ENCODE peak calls at places on chromosomes 7 and 10, in four cellular contexts. One of them, this sample, is unnamed. For H3K27me3, the result is how much of the 10 kb centered on the place peaks cover.

GRCh38 chr10:107059058-107059457 is 105.4 kb downstream of the SORCS1 start:
- DNase-seq in SJSA1: no peak
- DNase-seq in mesendoderm: no peak
- DNase-seq in Karpas-422: no peak
- DNase-seq in this sample: no peak

GRCh38 chr10:69461327-69462025 is 10.2 kb downstream of the TSPAN15 start:
- DNase-seq in mesendoderm: no peak
- DNase-seq in SJSA1: no peak
- DNase-seq in Karpas-422: no peak
- DNase-seq in this sample: no peak

GRCh38 chr7:149864751-149865150 is 9.0 kb upstream of the ATP6V0E2 start:
- DNase-seq in SJSA1: no peak
- DNase-seq in Karpas-422: no peak
- DNase-seq in mesendoderm: no peak
- DNase-seq in this sample: no peak

GRCh38 chr7:44100458-44101303 is 3.5 kb upstream of the AEBP1 start:
- DNase-seq in mesendoderm: no peak
- DNase-seq in SJSA1: no peak
- DNase-seq in Karpas-422: no peak
- DNase-seq in this sample: peak

GRCh38 chr7:1495564-1496242 is 8.5 kb downstream of the INTS1 start:
- DNase-seq in Karpas-422: no peak
- DNase-seq in SJSA1: no peak
- DNase-seq in mesendoderm: no peak
- DNase-seq in this sample: no peak

GRCh38 chr7:156043435-156044123 is 231.3 kb upstream of the SHH start:
- DNase-seq in mesendoderm: no peak
- DNase-seq in Karpas-422: no peak
- DNase-seq in SJSA1: no peak
- DNase-seq in this sample: no peak

GRCh38 chr7:138907849-138908248 is 73.3 kb downstream of the KIAA1549 start:
- DNase-seq in SJSA1: no peak
- DNase-seq in Karpas-422: no peak
- DNase-seq in mesendoderm: peak
- DNase-seq in this sample: no peak

GRCh38 chr7:112143567-112143966 is 62.6 kb downstream of the DOCK4 start:
- DNase-seq in mesendoderm: no peak
- DNase-seq in Karpas-422: no peak
- DNase-seq in SJSA1: peak
- DNase-seq in this sample: peak

GRCh38 chr7:105830405-105831218 is 45.8 kb downstream of the ATXN7L1 start:
- DNase-seq in SJSA1: peak
- DNase-seq in Karpas-422: no peak
- DNase-seq in mesendoderm: peak
- DNase-seq in this sample: peak

GRCh38 chr7:23963461-23963860 is 253.4 kb downstream of the STK31 start:
- DNase-seq in SJSA1: no peak
- DNase-seq in Karpas-422: no peak
- DNase-seq in mesendoderm: no peak
- DNase-seq in this sample: no peak

GRCh38 chr7:39310699-39311098 is 255.5 kb upstream of the YAE1 start:
- DNase-seq in mesendoderm: peak
- DNase-seq in Karpas-422: no peak
- DNase-seq in SJSA1: no peak
- DNase-seq in this sample: no peak

GRCh38 chr10:11875499-11876281 is 52.5 kb downstream of the PROSER2 start:
- DNase-seq in mesendoderm: peak
- DNase-seq in Karpas-422: no peak
- DNase-seq in SJSA1: peak
- DNase-seq in this sample: peak

GRCh38 chr10:5496261-5497250 is 2.8 kb downstream of the CALML5 start:
- DNase-seq in SJSA1: no peak
- DNase-seq in mesendoderm: no peak
- DNase-seq in Karpas-422: no peak
- DNase-seq in this sample: no peak

GRCh38 chr7:927031-927671 is 27.3 kb downstream of the ADAP1 start:
- DNase-seq in SJSA1: no peak
- DNase-seq in Karpas-422: no peak
- DNase-seq in mesendoderm: peak
- DNase-seq in this sample: no peak

GRCh38 chr7:138602456-138602855 is 98.7 kb downstream of the SVOPL start:
- DNase-seq in SJSA1: no peak
- DNase-seq in mesendoderm: no peak
- DNase-seq in Karpas-422: no peak
- DNase-seq in this sample: no peak

GRCh38 chr7:74220229-74220628 is 10.4 kb downstream of the LAT2 start:
- DNase-seq in SJSA1: no peak
- DNase-seq in Karpas-422: no peak
- DNase-seq in mesendoderm: no peak
- DNase-seq in this sample: no peak

GRCh38 chr7:300048-300447 is 10.1 kb downstream of the FOXL3 start:
- DNase-seq in SJSA1: no peak
- DNase-seq in mesendoderm: no peak
- DNase-seq in Karpas-422: no peak
- DNase-seq in this sample: no peak

GRCh38 chr7:158910254-158911053 is 54.1 kb downstream of the DYNC2I1 start:
- DNase-seq in mesendoderm: peak
- DNase-seq in Karpas-422: peak
- DNase-seq in SJSA1: no peak
- DNase-seq in this sample: no peak

GRCh38 chr10:43957267-43958070 is 308.8 kb upstream of the ZNF32 start:
- DNase-seq in SJSA1: no peak
- DNase-seq in Karpas-422: peak
- DNase-seq in mesendoderm: no peak
- DNase-seq in this sample: no peak

GRCh38 chr7:127629268-127629854 is 11.4 kb upstream of the PAX4 start:
- DNase-seq in SJSA1: no peak
- DNase-seq in mesendoderm: peak
- DNase-seq in Karpas-422: peak
- DNase-seq in this sample: no peak

GRCh38 chr10:11824376-11824775 is 1.2 kb downstream of the PROSER2 start:
- DNase-seq in mesendoderm: no peak
- DNase-seq in SJSA1: no peak
- DNase-seq in Karpas-422: no peak
- DNase-seq in this sample: no peak

GRCh38 chr10:25082276-25083204 is 66.1 kb downstream of the THNSL1 start:
- DNase-seq in mesendoderm: no peak
- DNase-seq in SJSA1: no peak
- DNase-seq in Karpas-422: no peak
- DNase-seq in this sample: no peak

GRCh38 chr7:54897891-54898290 is 120.9 kb upstream of the EGFR start:
- DNase-seq in SJSA1: no peak
- DNase-seq in mesendoderm: no peak
- DNase-seq in Karpas-422: no peak
- DNase-seq in this sample: peak

GRCh38 chr7:36617408-36617807 is 106.9 kb downstream of the AOAH start:
- DNase-seq in SJSA1: no peak
- DNase-seq in Karpas-422: no peak
- DNase-seq in mesendoderm: no peak
- DNase-seq in this sample: no peak

GRCh38 chr7:38318803-38319416 is 45.5 kb upstream of the TARP start:
- DNase-seq in mesendoderm: peak
- DNase-seq in Karpas-422: peak
- DNase-seq in SJSA1: peak
- DNase-seq in this sample: peak

GRCh38 chr10:11521860-11522259 is 89.6 kb downstream of the USP6NL start:
- DNase-seq in SJSA1: no peak
- DNase-seq in mesendoderm: no peak
- DNase-seq in Karpas-422: no peak
- DNase-seq in this sample: no peak

GRCh38 chr10:69645751-69646687 is 16.0 kb downstream of the FAM241B start:
- DNase-seq in Karpas-422: no peak
- DNase-seq in mesendoderm: peak
- DNase-seq in SJSA1: no peak
- DNase-seq in this sample: no peak

GRCh38 chr7:130397472-130397871 is 17.2 kb downstream of the CPA1 start:
- DNase-seq in SJSA1: no peak
- DNase-seq in mesendoderm: no peak
- DNase-seq in Karpas-422: no peak
- DNase-seq in this sample: no peak

GRCh38 chr7:43565786-43566185 is 17.1 kb upstream of the STK17A start:
- DNase-seq in Karpas-422: no peak
- DNase-seq in SJSA1: peak
- DNase-seq in mesendoderm: no peak
- DNase-seq in this sample: no peak

GRCh38 chr7:116525913-116526857 is 1.3 kb downstream of the CAV1 start:
- DNase-seq in SJSA1: peak
- DNase-seq in mesendoderm: peak
- DNase-seq in Karpas-422: peak
- DNase-seq in this sample: peak

GRCh38 chr7:135857519-135858274 is 109.1 kb upstream of the FAM180A start:
- DNase-seq in Karpas-422: no peak
- DNase-seq in mesendoderm: no peak
- DNase-seq in SJSA1: no peak
- DNase-seq in this sample: no peak

GRCh38 chr10:126658928-126659327 is 11.6 kb downstream of the C10orf90 start:
- DNase-seq in Karpas-422: no peak
- DNase-seq in SJSA1: no peak
- DNase-seq in mesendoderm: no peak
- DNase-seq in this sample: no peak
- H3K27me3 ChIP-seq in Karpas-422: under half
- H3K27me3 ChIP-seq in SJSA1: under half
- H3K27me3 ChIP-seq in mesendoderm: under half
- H3K27me3 ChIP-seq in this sample: under half

GRCh38 chr10:122462533-122463465 is 1.4 kb downstream of the HTRA1 start:
- DNase-seq in mesendoderm: no peak
- DNase-seq in SJSA1: peak
- DNase-seq in Karpas-422: no peak
- DNase-seq in this sample: peak
- H3K4me3 ChIP-seq in mesendoderm: no peak
- H3K4me3 ChIP-seq in SJSA1: peak
- H3K4me3 ChIP-seq in Karpas-422: no peak
- H3K4me3 ChIP-seq in this sample: peak

GRCh38 chr7:5420841-5421625 is 2.6 kb downstream of the TNRC18 start:
- DNase-seq in Karpas-422: no peak
- DNase-seq in mesendoderm: no peak
- DNase-seq in SJSA1: peak
- DNase-seq in this sample: no peak
- H3K27me3 ChIP-seq in Karpas-422: under half
- H3K27me3 ChIP-seq in mesendoderm: under half
- H3K27me3 ChIP-seq in SJSA1: under half
- H3K27me3 ChIP-seq in this sample: under half

GRCh38 chr7:152178405-152179058 is 153.1 kb downstream of the GALNT11 start:
- DNase-seq in SJSA1: no peak
- DNase-seq in Karpas-422: no peak
- DNase-seq in mesendoderm: no peak
- DNase-seq in this sample: no peak

GRCh38 chr7:152176797-152177196 is 151.3 kb downstream of the GALNT11 start:
- DNase-seq in SJSA1: no peak
- DNase-seq in Karpas-422: no peak
- DNase-seq in mesendoderm: no peak
- DNase-seq in this sample: no peak

GRCh38 chr7:152177696-152178404 is 152.4 kb downstream of the GALNT11 start:
- DNase-seq in SJSA1: no peak
- DNase-seq in mesendoderm: no peak
- DNase-seq in Karpas-422: no peak
- DNase-seq in this sample: no peak

DNA sequence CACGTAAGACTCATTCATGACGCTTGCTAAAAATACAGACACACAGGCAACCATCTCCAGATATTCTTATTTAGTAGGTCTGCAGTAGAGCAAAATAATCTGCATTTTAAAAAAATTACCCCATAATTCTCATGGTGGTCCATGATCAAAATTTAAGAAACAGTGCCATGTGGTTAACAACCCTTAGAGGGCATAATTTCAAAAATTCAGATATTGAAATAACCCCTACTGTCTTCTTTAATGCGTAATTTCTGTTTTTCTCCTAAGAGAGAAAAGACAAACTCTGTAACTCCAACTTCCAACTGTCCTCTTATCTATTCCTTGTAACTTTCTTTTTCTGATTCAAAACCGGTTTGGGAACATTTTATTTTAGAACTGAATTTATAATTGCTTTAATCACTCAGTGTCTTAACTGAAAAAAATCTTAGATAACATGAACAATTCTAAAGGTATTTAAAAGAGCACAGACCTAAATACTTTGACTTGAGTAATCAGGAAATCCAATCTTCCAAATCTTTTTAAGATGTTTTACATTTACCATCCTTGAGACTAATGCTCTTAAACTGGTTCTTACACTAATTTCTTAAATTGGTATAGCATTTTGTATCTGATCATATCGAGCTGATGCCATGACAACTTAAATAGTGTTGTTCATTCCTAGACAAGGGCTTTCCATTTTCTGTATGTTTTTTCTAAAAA is 148.0 kb downstream of the GALNT11 start:
- DNase-seq in Karpas-422: no peak
- DNase-seq in mesendoderm: no peak
- DNase-seq in SJSA1: no peak
- DNase-seq in this sample: no peak
- H3K4me3 ChIP-seq in Karpas-422: no peak
- H3K4me3 ChIP-seq in mesendoderm: no peak
- H3K4me3 ChIP-seq in SJSA1: no peak
- H3K4me3 ChIP-seq in this sample: no peak

GRCh38 chr10:100724531-100725027 is 20.8 kb upstream of the PAX2 start:
- DNase-seq in Karpas-422: no peak
- DNase-seq in SJSA1: no peak
- DNase-seq in mesendoderm: peak
- DNase-seq in this sample: no peak
- H3K27me3 ChIP-seq in Karpas-422: under half
- H3K27me3 ChIP-seq in SJSA1: half or more
- H3K27me3 ChIP-seq in mesendoderm: half or more
- H3K27me3 ChIP-seq in this sample: half or more

GRCh38 chr7:96388620-96389383 is 66.9 kb upstream of the SLC25A13 start:
- DNase-seq in mesendoderm: peak
- DNase-seq in Karpas-422: no peak
- DNase-seq in SJSA1: peak
- DNase-seq in this sample: peak
- H3K4me3 ChIP-seq in mesendoderm: no peak
- H3K4me3 ChIP-seq in Karpas-422: no peak
- H3K4me3 ChIP-seq in SJSA1: no peak
- H3K4me3 ChIP-seq in this sample: peak

DNA sequence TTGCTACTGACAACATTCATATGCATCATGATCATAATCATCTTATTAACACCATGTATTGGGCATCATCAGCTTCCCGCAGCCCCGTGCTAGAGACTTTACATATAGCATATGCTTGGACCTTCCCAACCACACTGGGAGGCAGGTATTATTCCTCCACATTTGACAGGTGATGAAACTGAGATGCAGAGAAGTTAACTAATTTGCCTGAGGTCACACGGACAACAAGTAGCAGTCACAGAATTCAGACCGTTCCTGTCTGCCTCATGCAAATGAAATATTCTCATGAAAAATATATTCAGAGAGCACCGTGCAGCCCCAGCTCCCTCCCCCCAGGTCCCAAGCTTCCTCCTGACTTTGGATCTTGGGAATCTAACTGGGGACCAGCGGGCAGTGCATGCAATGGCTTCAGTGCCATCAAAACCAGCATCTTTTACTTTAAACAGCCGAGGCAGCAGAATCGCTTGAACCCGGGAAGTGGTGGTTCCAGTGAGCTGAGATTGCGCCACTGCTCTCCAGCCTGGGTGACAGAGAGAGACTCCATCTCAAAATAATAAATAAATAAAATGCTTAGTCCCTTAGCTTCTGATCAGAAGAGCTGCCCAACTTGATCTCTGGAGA is 112.2 kb upstream of the GPR26 start:
- DNase-seq in SJSA1: no peak
- DNase-seq in Karpas-422: no peak
- DNase-seq in mesendoderm: no peak
- DNase-seq in this sample: no peak
- H3K27me3 ChIP-seq in SJSA1: under half
- H3K27me3 ChIP-seq in Karpas-422: under half
- H3K27me3 ChIP-seq in mesendoderm: under half
- H3K27me3 ChIP-seq in this sample: under half

This sample was measured in brain microvascular endothelial cell.